ENCODE peak calls at places on chromosomes 11 and 22, in seven cellular contexts. T is CD4-positive, alpha-beta T cell; P is SIG-M5; I is stimulated activated CD4-positive, alpha-beta T cell treated with anti-CD3 and anti-CD28 coated beads, TNF-alpha, amount 100 ng/mL, for 4 hours; G is AG09309; Q is B cell; S is SW480. R is an unnamed sample.

GRCh38 chr11:35214792-35215193 is 75.8 kb downstream of the CD44 start:
- DNase-seq in I (no peak), G (peak; percentile 88), P (no peak), Q (no peak), T (no peak), S (no peak), R (no peak)

GRCh38 chr11:73004088-73004487 is 138.0 kb downstream of the FCHSD2 start:
- DNase-seq in S (no peak), Q (no peak), P (no peak), T (no peak), G (no peak), I (no peak), R (no peak)

GRCh38 chr22:46726066-46726985 is 11.7 kb downstream of the CERK start:
- DNase-seq in S (no peak), I (no peak), T (no peak), P (no peak), Q (no peak), G (no peak), R (no peak)

GRCh38 chr11:74225565-74225964 is 54.5 kb downstream of the PPME1 start:
- DNase-seq in G (no peak), I (no peak), P (no peak), T (no peak), S (no peak), Q (no peak), R (no peak)

GRCh38 chr11:65130631-65131416 is 3.5 kb downstream of the SYVN1 start:
- DNase-seq in Q (no peak), P (no peak), T (no peak), G (no peak), I (no peak), S (no peak), R (no peak)

GRCh38 chr11:112605093-112605666 is 344.5 kb upstream of the PLET1 start:
- DNase-seq in T (no peak), G (peak; percentile 20), I (no peak), S (no peak), P (no peak), Q (no peak), R (no peak)

GRCh38 chr11:101721270-101721669 is 137.5 kb upstream of the TRPC6 start:
- DNase-seq in I (no peak), Q (no peak), P (no peak), T (no peak), G (no peak), S (peak; percentile 3), R (no peak)

GRCh38 chr11:2584812-2585565 is 114.8 kb downstream of the KCNQ1OT1 start:
- DNase-seq in I (no peak), G (no peak), P (no peak), T (no peak), Q (no peak), S (no peak), R (peak; percentile 8)

GRCh38 chr11:12275818-12276217 is 101.6 kb upstream of the PARVA start:
- DNase-seq in S (no peak), T (no peak), I (no peak), P (no peak), G (no peak), Q (no peak), R (no peak)